ENCODE peak calls at places on chromosome 22, in four cellular contexts. R is mammary epithelial cell; Y is naive thymus-derived CD4-positive, alpha-beta T cell; X is tibial nerve. E is an unnamed sample. For H3K4me1, the result is how much of the 10 kb centered on the place peaks cover.

GRCh38 chr22:18056161-18056666 is 21.6 kb upstream of the PEX26 start:
- DNase-seq in R (peak), Y (no peak), X (no peak), E (no peak)

GRCh38 chr22:50528682-50529415 is 963 bp downstream of the TYMP start:
- DNase-seq in R (no peak), Y (no peak), X (no peak), E (no peak)

GRCh38 chr22:44165286-44165874 is 15.3 kb upstream of the PARVG start:
- DNase-seq in R (no peak), Y (no peak), X (no peak), E (no peak)

GRCh38 chr22:30830907-30831306 is 136.2 kb downstream of the OSBP2 start:
- DNase-seq in R (peak), Y (no peak), X (no peak), E (no peak)

GRCh38 chr22:36577019-36577418 is 48.1 kb upstream of the EIF3D start:
- DNase-seq in R (peak), Y (no peak), X (no peak), E (no peak)

GRCh38 chr22:28230682-28231081 is 311.6 kb upstream of the PITPNB start:
- DNase-seq in R (no peak), Y (no peak), X (no peak), E (no peak)

GRCh38 chr22:49147171-49147570 is 680.5 kb downstream of the BRD1 start:
- DNase-seq in R (no peak), Y (no peak), X (no peak), E (no peak)

GRCh38 chr22:29245626-29246385 is 22.0 kb downstream of the RHBDD3 start:
- DNase-seq in R (peak), Y (peak), X (peak), E (no peak)

GRCh38 chr22:31039393-31039792 is 41.7 kb upstream of the SMTN start:
- DNase-seq in R (no peak), Y (no peak), X (peak), E (no peak)

GRCh38 chr22:30947163-30947820 is 21.3 kb downstream of the MORC2 start:
- DNase-seq in R (peak), Y (no peak), X (no peak), E (peak)

GRCh38 chr22:20396639-20397038 is 2.7 kb downstream of the ZNF74 start:
- DNase-seq in R (no peak), Y (no peak), X (no peak), E (no peak)

GRCh38 chr22:50674127-50674493 is 1.5 kb downstream of the SHANK3 start:
- DNase-seq in R (no peak), Y (no peak), X (no peak), E (no peak)

GRCh38 chr22:20807315-20807752 is 33.4 kb downstream of the SERPIND1 start:
- DNase-seq in R (peak), Y (no peak), X (no peak), E (no peak)

GRCh38 chr22:26550498-26551033 is 38.3 kb upstream of the TFIP11 start:
- DNase-seq in R (no peak), Y (no peak), X (no peak), E (no peak)

GRCh38 chr22:28408702-28409101 is 270.9 kb downstream of the TTC28 start:
- DNase-seq in R (no peak), Y (no peak), X (no peak), E (no peak)

GRCh38 chr22:23182289-23183106 is 2.2 kb downstream of the BCR start:
- DNase-seq in R (peak), Y (peak), X (no peak), E (no peak)

GRCh38 chr22:43017525-43018290 is 2.8 kb upstream of the PACSIN2 start:
- DNase-seq in R (no peak), Y (no peak), X (no peak), E (no peak)

GRCh38 chr22:23606204-23607131 is 25.7 kb downstream of the DRICH1 start:
- DNase-seq in R (no peak), Y (no peak), X (no peak), E (no peak)

GRCh38 chr22:24088796-24089195 is 77.7 kb downstream of the CABIN1 start:
- DNase-seq in R (no peak), Y (no peak), X (no peak), E (no peak)

GRCh38 chr22:47558828-47559700 is 796.6 kb downstream of the TBC1D22A start:
- DNase-seq in R (no peak), Y (no peak), X (no peak), E (no peak)

GRCh38 chr22:43234299-43234988 is 47.5 kb upstream of the TTLL12 start:
- DNase-seq in R (no peak), Y (no peak), X (no peak), E (no peak)

GRCh38 chr22:50329236-50329635 is 2.4 kb upstream of the DENND6B start:
- DNase-seq in R (peak), Y (no peak), X (no peak), E (no peak)

GRCh38 chr22:33519140-33519973 is 400.9 kb downstream of the LARGE1 start:
- DNase-seq in R (peak), Y (no peak), X (no peak), E (no peak)

GRCh38 chr22:27318516-27318915 is 483.0 kb downstream of the MN1 start:
- DNase-seq in R (no peak), Y (no peak), X (no peak), E (no peak)

GRCh38 chr22:27537481-27537891 is 264.1 kb downstream of the MN1 start:
- DNase-seq in R (no peak), Y (no peak), X (no peak), E (no peak)

GRCh38 chr22:32205974-32206773 is 1.3 kb upstream of the RFPL2 start:
- DNase-seq in R (no peak), Y (no peak), X (no peak), E (no peak)
- H3K4me3 ChIP-seq in R (no peak), Y (no peak), X (no peak), E (no peak)

DNA sequence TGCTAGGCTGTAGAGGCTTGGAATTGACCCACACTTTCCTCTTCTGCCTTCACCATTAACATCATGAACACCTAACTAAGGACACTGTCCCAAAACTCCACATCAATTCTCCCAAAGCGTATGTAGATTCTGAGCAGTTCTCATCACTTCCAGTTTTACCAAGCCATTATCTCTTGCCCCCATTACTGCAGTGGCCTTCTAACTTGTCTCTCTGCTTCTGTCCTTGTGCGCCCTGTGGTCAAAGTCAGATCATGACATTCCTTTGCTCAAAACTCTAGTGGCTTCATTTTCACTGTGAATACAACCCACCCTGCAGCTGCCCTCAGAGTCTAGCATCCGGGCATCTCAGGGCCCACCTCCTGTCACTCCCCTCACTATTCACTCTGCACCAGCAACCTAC is 13.1 kb upstream of the TOP3B start:
- DNase-seq in R (no peak), Y (no peak), X (no peak), E (no peak)
- H3K4me1 ChIP-seq in R (under half), Y (under half), X (under half), E (under half)

GRCh38 chr22:46287873-46288751 is 8.6 kb upstream of the GTSE1 start:
- DNase-seq in R (no peak), Y (no peak), X (no peak), E (no peak)
- H3K4me3 ChIP-seq in R (no peak), Y (no peak), X (no peak), E (peak)

DNA sequence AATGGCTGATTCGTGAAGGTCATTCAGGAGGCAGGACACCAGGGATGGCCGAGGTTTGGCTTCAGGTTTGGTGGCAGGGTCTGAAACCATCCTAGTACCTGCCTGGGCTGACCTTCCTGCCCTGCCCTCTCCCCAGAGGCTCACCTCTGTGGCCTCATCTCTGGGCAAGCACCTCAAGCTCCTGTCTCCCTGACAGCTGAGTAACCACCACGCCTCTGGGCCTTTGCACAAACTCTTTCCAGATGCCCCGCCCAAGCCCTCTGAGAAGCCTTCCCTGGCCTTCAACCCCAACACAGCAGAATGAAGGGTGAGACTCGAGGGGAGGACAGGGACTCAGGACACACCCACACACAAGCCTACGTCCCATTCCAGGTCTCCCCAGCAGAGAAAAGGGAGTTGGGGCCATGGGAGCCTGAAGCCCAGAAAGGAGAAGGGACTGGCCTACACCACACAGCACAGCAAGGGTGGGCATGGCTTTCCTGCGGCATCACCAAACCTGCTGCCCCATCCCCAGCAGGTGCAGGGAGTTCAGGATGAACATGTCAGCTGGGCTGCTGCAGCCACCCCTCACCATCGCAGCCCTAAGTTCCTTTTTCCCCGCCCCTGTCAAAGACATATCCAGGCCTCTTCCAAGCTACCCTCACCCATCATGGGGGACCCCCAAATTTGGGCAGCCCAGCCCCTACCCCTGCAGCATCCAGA is 2.4 kb downstream of the SHISA8 start:
- DNase-seq in R (no peak), Y (no peak), X (no peak), E (no peak)
- H3K4me1 ChIP-seq in R (under half), Y (under half), X (under half), E (under half)

DNA sequence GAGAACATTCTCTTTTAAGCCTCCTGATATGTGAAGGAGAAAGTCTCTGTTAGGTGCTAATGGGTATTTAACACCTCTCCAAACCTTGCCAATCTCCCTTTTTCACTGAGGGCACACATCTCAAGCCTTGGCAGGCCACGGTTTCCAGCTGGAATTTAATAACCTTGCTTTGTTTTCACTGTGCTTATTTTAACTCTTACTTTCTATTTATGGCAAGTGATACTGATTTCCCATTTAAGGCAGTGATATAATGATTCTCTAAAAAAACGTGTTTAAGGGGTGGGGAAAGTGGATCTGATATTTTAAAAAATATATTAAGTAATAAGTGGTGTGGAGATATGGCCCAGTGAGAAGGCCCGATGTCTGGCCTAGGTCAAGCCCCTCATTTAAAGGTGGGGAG is 1.1 kb upstream of the RASD2 start:
- DNase-seq in R (no peak), Y (no peak), X (no peak), E (no peak)
- H3K4me3 ChIP-seq in R (peak), Y (no peak), X (no peak), E (peak)

GRCh38 chr22:37892566-37893338 is 13.3 kb upstream of the MICALL1 start:
- DNase-seq in R (no peak), Y (no peak), X (no peak), E (peak)

GRCh38 chr22:37894939-37895670 is 11.0 kb upstream of the MICALL1 start:
- DNase-seq in R (peak), Y (no peak), X (no peak), E (no peak)

GRCh38 chr22:37887610-37888378 is 18.3 kb upstream of the MICALL1 start:
- DNase-seq in R (peak), Y (no peak), X (no peak), E (no peak)

GRCh38 chr22:37893583-37893983 is 12.5 kb upstream of the MICALL1 start:
- DNase-seq in R (no peak), Y (no peak), X (no peak), E (no peak)

DNA sequence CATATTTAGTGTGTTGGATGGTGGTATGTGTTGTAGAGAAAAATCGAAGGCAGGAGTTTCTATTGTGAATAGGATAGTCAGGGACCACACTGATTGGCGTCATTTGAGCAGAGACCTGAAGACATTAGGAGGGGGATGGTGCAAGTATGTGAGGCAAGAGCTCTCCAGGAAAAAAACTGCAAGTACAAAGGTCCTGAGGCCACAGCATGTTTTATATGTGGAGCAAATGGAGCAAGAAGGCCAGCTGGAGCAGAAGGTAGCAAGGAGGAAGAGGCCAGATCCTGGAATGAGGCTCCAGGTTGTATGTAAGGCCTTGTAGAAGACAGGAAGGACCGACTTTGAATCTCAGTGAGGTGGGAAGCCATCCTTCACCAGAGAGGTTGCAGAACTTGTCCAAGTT is 14.2 kb upstream of the MICALL1 start:
- DNase-seq in R (no peak), Y (no peak), X (no peak), E (no peak)
- H3K4me1 ChIP-seq in R (half or more), Y (under half), X (half or more), E (under half)

GRCh38 chr22:45819305-45819704 is 147.7 kb downstream of the ATXN10 start:
- DNase-seq in R (no peak), Y (no peak), X (no peak), E (no peak)
- H3K4me3 ChIP-seq in R (no peak), Y (no peak), X (no peak), E (no peak)

DNA sequence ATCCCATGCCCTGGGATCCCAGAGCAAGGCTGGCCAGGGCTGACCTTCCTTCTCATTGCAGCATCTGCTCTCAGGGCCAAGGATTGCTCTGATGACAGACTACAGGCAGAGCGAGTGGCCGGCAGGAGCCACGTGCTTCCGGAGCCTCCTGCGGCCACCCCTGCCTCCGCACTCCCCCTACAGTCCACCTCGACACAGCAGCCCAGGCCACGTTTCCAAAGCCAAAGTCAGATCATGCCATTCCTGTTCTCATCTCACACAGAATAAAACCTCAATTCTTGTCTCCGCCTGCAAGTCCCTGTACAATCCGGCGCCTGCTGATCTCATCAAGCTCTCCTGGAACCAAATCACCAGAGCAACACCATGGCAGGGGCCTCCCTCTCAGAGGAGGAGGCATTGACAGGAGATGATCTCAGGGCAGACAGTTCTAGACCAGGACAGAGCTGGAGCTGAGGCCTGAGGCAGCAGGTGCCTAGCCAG is 20.9 kb upstream of the UPK3A start:
- DNase-seq in R (peak), Y (no peak), X (peak), E (no peak)
- H3K4me1 ChIP-seq in R (under half), Y (under half), X (under half), E (under half)

GRCh38 chr22:39308614-39309363 is 10.6 kb downstream of the RPL3 start:
- DNase-seq in R (peak), Y (no peak), X (peak), E (no peak)

GRCh38 chr22:39309364-39309861 is 10.0 kb downstream of the RPL3 start:
- DNase-seq in R (peak), Y (no peak), X (no peak), E (no peak)

GRCh38 chr22:39303358-39303757 is 16.1 kb downstream of the RPL3 start:
- DNase-seq in R (no peak), Y (no peak), X (no peak), E (no peak)

GRCh38 chr22:39303892-39304671 is 15.3 kb downstream of the RPL3 start:
- DNase-seq in R (no peak), Y (no peak), X (no peak), E (no peak)

DNA sequence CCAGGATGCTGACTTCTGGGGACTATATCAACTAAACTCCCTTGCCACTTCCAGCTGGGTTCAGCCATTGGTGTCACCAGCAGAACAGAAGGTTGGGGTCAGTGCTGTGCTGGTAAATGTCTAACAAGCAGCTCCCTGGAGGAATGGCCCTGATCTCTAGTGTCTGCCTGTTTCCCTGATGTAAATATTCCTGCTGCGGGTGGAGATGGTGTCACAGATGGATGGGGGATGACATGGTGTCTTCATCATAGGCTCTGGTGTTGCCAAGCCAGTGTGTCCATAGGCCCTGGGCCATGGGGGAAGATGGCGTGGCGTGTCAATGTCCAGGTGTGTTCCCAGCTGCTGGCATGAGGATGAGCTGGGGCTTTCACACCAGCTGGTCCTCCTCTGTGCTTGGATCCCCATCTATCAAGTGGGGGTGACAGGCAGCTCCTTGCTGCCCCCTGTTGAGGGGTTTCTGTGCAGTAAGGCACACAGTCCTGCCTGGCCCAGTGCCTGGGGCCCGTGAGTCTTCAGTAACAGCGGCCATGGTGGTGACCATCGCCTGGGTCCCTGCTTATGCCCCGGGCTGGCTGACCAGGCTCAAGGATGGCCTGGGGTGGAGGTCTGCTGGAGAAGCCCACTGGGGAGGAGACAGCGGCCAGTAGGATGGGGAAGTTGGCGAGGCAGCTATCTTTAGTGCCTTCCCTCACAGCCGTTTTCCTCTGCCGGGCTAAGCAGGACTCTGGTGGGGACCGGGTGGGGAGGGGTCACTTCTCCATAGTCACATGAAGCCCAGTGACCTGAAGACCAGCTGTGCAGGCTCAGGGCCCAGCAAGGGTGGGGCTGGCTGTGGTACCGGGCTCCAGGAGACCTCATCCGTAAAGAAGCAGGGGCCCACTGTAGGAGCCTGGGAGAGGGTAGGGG is 12.7 kb downstream of the RPL3 start:
- DNase-seq in R (no peak), Y (no peak), X (no peak), E (no peak)
- H3K4me3 ChIP-seq in R (no peak), Y (no peak), X (no peak), E (no peak)